ENCODE peak calls at places on chromosome 4, in nine cellular contexts. W is spleen; J is stimulated activated CD8-positive, alpha-beta memory T cell treated with anti-CD3 and anti-CD28 coated beads, Interleukin-4, amount 100 ng/mL, for 24 hours; I is H9; V is dorsolateral prefrontal cortex; S is tibial nerve; Y is GM12891; D is NCI-H510A treated with DMSO at 0.1 percent for 48 hours; T is memory B cell. Q is an unnamed sample.
A peak's percentile ranks its signal among the peaks of the same experiment; 100 is the strongest.

GRCh38 chr4:142954415-142954814 is 108.3 kb upstream of the INPP4B start:
- DNase-seq in D (no peak), J (no peak), T (no peak), W (no peak), S (no peak), V (no peak), I (no peak), Y (no peak), Q (no peak)

GRCh38 chr4:67765928-67766327 is 11.7 kb upstream of the GNRHR start:
- DNase-seq in D (no peak), S (no peak), J (no peak), V (no peak), T (no peak), I (no peak), Y (no peak), W (no peak), Q (no peak)

GRCh38 chr4:24210332-24210902 is 320.6 kb upstream of the PPARGC1A start:
- DNase-seq in S (peak; percentile 72), Y (no peak), V (no peak), T (no peak), J (no peak), D (no peak), W (no peak), I (no peak), Q (no peak)

GRCh38 chr4:158458271-158458895 is 63.3 kb upstream of the RXFP1 start:
- DNase-seq in D (no peak), Y (no peak), I (no peak), J (no peak), V (no peak), W (peak; percentile 19), T (no peak), S (no peak), Q (no peak)

GRCh38 chr4:41745292-41746024 is 3.1 kb downstream of the PHOX2B start:
- DNase-seq in D (no peak), S (no peak), J (no peak), V (no peak), Y (no peak), I (peak; percentile 52), T (no peak), W (no peak), Q (no peak)

GRCh38 chr4:163344147-163345050 is 707 bp downstream of the NPY5R start:
- DNase-seq in T (no peak), I (peak; percentile 52), S (no peak), D (no peak), Y (peak; percentile 6), J (no peak), W (peak; percentile 73), V (no peak), Q (no peak)

GRCh38 chr4:122099896-122100295 is 52.2 kb upstream of the BLTP1 start:
- DNase-seq in V (no peak), T (no peak), D (no peak), J (no peak), W (no peak), Y (no peak), S (no peak), I (no peak), Q (no peak)

GRCh38 chr4:125191252-125191651 is 123.5 kb upstream of the FAT4 start:
- DNase-seq in W (no peak), I (no peak), J (no peak), D (no peak), S (no peak), V (no peak), Y (no peak), T (no peak), Q (no peak)

GRCh38 chr4:144302704-144303536 is 162.4 kb upstream of the GYPA start:
- DNase-seq in T (no peak), D (no peak), J (no peak), S (no peak), V (no peak), Y (no peak), I (no peak), W (no peak), Q (no peak)

GRCh38 chr4:19888587-19888986 is 363.1 kb upstream of the SLIT2 start:
- DNase-seq in J (no peak), I (no peak), V (no peak), W (no peak), Y (no peak), T (no peak), S (no peak), D (no peak), Q (no peak)

GRCh38 chr4:2799444-2799911 is 6.6 kb downstream of the SH3BP2 start:
- DNase-seq in W (peak; percentile 88), Y (no peak), J (no peak), D (no peak), I (no peak), V (no peak), S (no peak), T (no peak), Q (peak; percentile 72)

GRCh38 chr4:32102941-32103340 is 1382.8 kb downstream of the PCDH7 start:
- DNase-seq in T (no peak), D (no peak), V (no peak), S (no peak), I (no peak), Y (no peak), W (no peak), J (no peak), Q (no peak)

GRCh38 chr4:17962171-17962570 is 59.4 kb downstream of the LCORL start:
- DNase-seq in T (no peak), I (no peak), Y (no peak), V (no peak), J (no peak), W (no peak), D (no peak), S (no peak), Q (no peak)

GRCh38 chr4:105990933-105991332 is 95.7 kb downstream of the NPNT start:
- DNase-seq in I (no peak), D (no peak), W (peak; percentile 85), S (peak; percentile 23), Y (no peak), T (no peak), J (no peak), V (peak; percentile 41), Q (peak; percentile 86)

GRCh38 chr4:53672873-53673272 is 81.6 kb upstream of the LNX1 start:
- DNase-seq in J (no peak), D (no peak), I (no peak), Y (no peak), T (no peak), W (no peak), S (no peak), V (no peak), Q (no peak)

GRCh38 chr4:163087805-163088204 is 78.9 kb downstream of the NAF1 start:
- DNase-seq in V (no peak), T (no peak), Y (no peak), J (no peak), D (no peak), W (no peak), S (no peak), I (no peak), Q (no peak)

GRCh38 chr4:89334311-89334710 is 26.7 kb upstream of the GPRIN3 start:
- DNase-seq in S (no peak), I (no peak), D (no peak), Y (no peak), W (no peak), V (no peak), T (no peak), J (no peak), Q (no peak)

GRCh38 chr4:26985836-26986235 is 125.2 kb downstream of the STIM2 start:
- DNase-seq in T (no peak), Y (no peak), W (no peak), J (no peak), S (no peak), D (no peak), V (no peak), I (no peak), Q (no peak)

Q was measured in ascending aorta.